ENCODE peak calls at places on chromosomes 11 and 22, in eight cellular contexts. X, B, H, S, N, P, M and K are unnamed samples.

GRCh38 chr11:33116535-33116934 is 44.7 kb downstream of the CSTF3 start:
- DNase-seq in X (no peak), B (peak; percentile 68), H (no peak), S (no peak), N (no peak), P (no peak), M (no peak), K (no peak)

GRCh38 chr11:120532511-120533196 is 21.1 kb downstream of the GRIK4 start:
- DNase-seq in X (no peak), B (no peak), H (no peak), S (no peak), N (no peak), P (no peak), M (no peak), K (no peak)

GRCh38 chr11:27124514-27125264 is 84.1 kb downstream of the BBOX1 start:
- DNase-seq in X (no peak), B (peak; percentile 45), H (no peak), S (no peak), N (no peak), P (no peak), M (no peak), K (no peak)

GRCh38 chr22:37714634-37715033 is 17.8 kb downstream of the TRIOBP start:
- DNase-seq in X (no peak), B (no peak), H (no peak), S (no peak), N (no peak), P (no peak), M (no peak), K (no peak)

GRCh38 chr11:9719949-9720646 is 56.2 kb downstream of the SWAP70 start:
- DNase-seq in X (no peak), B (no peak), H (no peak), S (no peak), N (peak; percentile 81), P (no peak), M (no peak), K (peak; percentile 71)

GRCh38 chr22:21568207-21569075 is 927 bp downstream of the UBE2L3 start:
- DNase-seq in X (no peak), B (no peak), H (peak; percentile 43), S (no peak), N (peak; percentile 29), P (no peak), M (peak; percentile 31), K (peak; percentile 47)

GRCh38 chr11:11272254-11272653 is 80.8 kb downstream of the CSNK2A3 start:
- DNase-seq in X (no peak), B (no peak), H (no peak), S (no peak), N (no peak), P (no peak), M (no peak), K (no peak)

GRCh38 chr11:3837793-3838192 is 3.0 kb downstream of the RHOG start:
- DNase-seq in X (no peak), B (peak; percentile 33), H (no peak), S (no peak), N (peak; percentile 97), P (no peak), M (no peak), K (peak; percentile 95)

GRCh38 chr11:64553554-64554201 is 37.3 kb upstream of the SLC22A12 start:
- DNase-seq in X (peak; percentile 62), B (peak; percentile 47), H (peak; percentile 65), S (peak; percentile 9), N (peak; percentile 40), P (peak; percentile 25), M (peak; percentile 59), K (peak; percentile 74)

GRCh38 chr11:10381730-10382129 is 73.3 kb upstream of the AMPD3 start:
- DNase-seq in X (no peak), B (no peak), H (no peak), S (no peak), N (no peak), P (no peak), M (no peak), K (no peak)

GRCh38 chr22:24367841-24368240 is 59.6 kb upstream of the ADORA2A start:
- DNase-seq in X (no peak), B (peak; percentile 20), H (no peak), S (no peak), N (no peak), P (no peak), M (no peak), K (no peak)

GRCh38 chr11:43408277-43408676 is 49.6 kb downstream of the TTC17 start:
- DNase-seq in X (no peak), B (no peak), H (no peak), S (no peak), N (no peak), P (no peak), M (no peak), K (no peak)

GRCh38 chr11:14819596-14819995 is 72.4 kb downstream of the CYP2R1 start:
- DNase-seq in X (no peak), B (peak; percentile 7), H (no peak), S (no peak), N (no peak), P (no peak), M (no peak), K (no peak)

GRCh38 chr11:61718613-61719302 is 33.7 kb upstream of the MYRF start:
- DNase-seq in X (no peak), B (no peak), H (no peak), S (peak; percentile 38), N (no peak), P (no peak), M (no peak), K (no peak)

GRCh38 chr11:102615077-102615893 is 9.8 kb downstream of the MMP20 start:
- DNase-seq in X (no peak), B (peak; percentile 14), H (no peak), S (no peak), N (no peak), P (no peak), M (no peak), K (peak; percentile 9)